ENCODE peak calls at places on chromosome 10, in eight cellular contexts. W is IMR-90; J is LoVo; T is activated naive CD4-positive, alpha-beta T cell; E is NAMALWA; R is T follicular helper cell; F is natural killer cell treated with Interleukin-12 subunit alpha and Interleukin-12 subunit beta and Interleukin-15 and Interleukin-18, amount 100 ng/mL, for 72 hours; M is B cell. N is an unnamed sample.
A peak's percentile ranks its signal among the peaks of the same experiment; 100 is the strongest.

GRCh38 chr10:124339951-124340760 is 78.6 kb downstream of the OAT start:
- DNase-seq in T (no peak), R (no peak), M (no peak), W (peak; percentile 64), E (no peak), F (no peak), J (no peak), N (no peak)

GRCh38 chr10:46305430-46305808 is 18.6 kb downstream of the ANTXRL start:
- DNase-seq in J (no peak), R (no peak), M (no peak), E (no peak), T (no peak), W (no peak), F (no peak), N (no peak)

GRCh38 chr10:35046074-35046473 is 44.1 kb downstream of the CUL2 start:
- DNase-seq in T (no peak), R (no peak), E (no peak), F (no peak), J (no peak), M (no peak), W (no peak), N (no peak)

GRCh38 chr10:67476201-67476600 is 219.8 kb downstream of the CTNNA3 start:
- DNase-seq in J (no peak), F (no peak), E (no peak), W (no peak), T (no peak), M (no peak), R (no peak), N (no peak)

GRCh38 chr10:45581497-45582385 is 90.8 kb downstream of the ZFAND4 start:
- DNase-seq in R (no peak), F (peak; percentile 80), J (no peak), T (no peak), M (no peak), W (peak; percentile 29), E (no peak), N (no peak)

GRCh38 chr10:71068811-71069411 is 143.5 kb upstream of the UNC5B start:
- DNase-seq in T (no peak), F (no peak), J (no peak), M (no peak), R (no peak), E (no peak), W (peak; percentile 2), N (peak; percentile 89)

GRCh38 chr10:3772349-3773222 is 12.4 kb downstream of the KLF6 start:
- DNase-seq in T (no peak), R (no peak), W (peak; percentile 33), M (no peak), F (no peak), J (no peak), E (no peak), N (no peak)

GRCh38 chr10:94213980-94214379 is 148.8 kb downstream of the NOC3L start:
- DNase-seq in F (no peak), M (no peak), J (no peak), T (no peak), R (no peak), W (no peak), E (no peak), N (no peak)

GRCh38 chr10:35933940-35934636 is 292.0 kb upstream of the FZD8 start:
- DNase-seq in T (no peak), E (no peak), J (no peak), M (no peak), R (no peak), F (no peak), W (no peak), N (no peak)

GRCh38 chr10:124998624-124999291 is 56.8 kb downstream of the ZRANB1 start:
- DNase-seq in E (no peak), W (no peak), F (no peak), T (no peak), J (no peak), M (no peak), R (no peak), N (no peak)

GRCh38 chr10:97464226-97464625 is 18.3 kb downstream of the ZDHHC16 start:
- DNase-seq in F (no peak), T (no peak), J (no peak), R (no peak), W (no peak), E (no peak), M (no peak), N (no peak)

GRCh38 chr10:77179015-77179695 is 458.5 kb downstream of the KCNMA1 start:
- DNase-seq in R (no peak), T (no peak), F (no peak), J (peak; percentile 42), E (no peak), W (peak; percentile 94), M (no peak), N (peak; percentile 74)

GRCh38 chr10:132861116-132861691 is 75.3 kb upstream of the NKX6-2 start:
- DNase-seq in T (no peak), E (no peak), W (no peak), F (peak; percentile 46), J (no peak), M (no peak), R (no peak), N (no peak)

GRCh38 chr10:96153065-96153464 is 23.0 kb downstream of the ZNF518A start:
- DNase-seq in M (no peak), R (no peak), W (peak; percentile 2), F (no peak), E (no peak), J (no peak), T (no peak), N (no peak)